ENCODE peak calls at places on chromosomes 6 and 20, in nine cellular contexts. I, K, J, A, H, T, P, V and F are unnamed samples. For H3K9me3, the result is how much of the 10 kb centered on the place peaks cover.

GRCh38 chr6:123803456-123803861 is 206 bp upstream of the NKAIN2 start:
- DNase-seq in I (peak), K (no peak), J (no peak), A (no peak), H (no peak), T (no peak), P (no peak), V (no peak), F (no peak)

GRCh38 chr6:16947461-16948159 is 154.2 kb upstream of the STMND1 start:
- DNase-seq in I (no peak), K (no peak), J (no peak), A (no peak), H (peak), T (no peak), P (no peak), V (no peak), F (no peak)

GRCh38 chr20:63536241-63536977 is 767 bp downstream of the PTK6 start:
- DNase-seq in I (peak), K (no peak), J (peak), A (peak), H (peak), T (no peak), P (no peak), V (peak), F (no peak)

GRCh38 chr20:36150847-36151539 is 3.5 kb upstream of the EPB41L1 start:
- DNase-seq in I (no peak), K (no peak), J (no peak), A (no peak), H (no peak), T (no peak), P (no peak), V (no peak), F (no peak)

GRCh38 chr20:23152308-23152892 is 66.3 kb upstream of the CD93 start:
- DNase-seq in I (no peak), K (no peak), J (no peak), A (peak), H (peak), T (peak), P (no peak), V (peak), F (no peak)

GRCh38 chr6:37493047-37493995 is 6.4 kb downstream of the CCDC167 start:
- DNase-seq in I (no peak), K (no peak), J (no peak), A (peak), H (no peak), T (no peak), P (no peak), V (no peak), F (no peak)

GRCh38 chr20:49323622-49324238 is 45.9 kb upstream of the ZNFX1 start:
- DNase-seq in I (no peak), K (peak), J (no peak), A (no peak), H (peak), T (no peak), P (no peak), V (peak), F (peak)

GRCh38 chr20:13105071-13105470 is 96.3 kb downstream of the SPTLC3 start:
- DNase-seq in I (peak), K (no peak), J (no peak), A (no peak), H (no peak), T (no peak), P (no peak), V (no peak), F (no peak)

GRCh38 chr6:31736768-31737314 is 511 bp upstream of the CLIC1 start:
- DNase-seq in I (peak), K (no peak), J (peak), A (no peak), H (no peak), T (no peak), P (no peak), V (no peak), F (no peak)

GRCh38 chr20:43558412-43559146 is at the start of gene SGK2:
- DNase-seq in I (no peak), K (no peak), J (peak), A (no peak), H (peak), T (no peak), P (no peak), V (peak), F (no peak)

GRCh38 chr6:31586013-31586412 is at the start of gene LST1:
- DNase-seq in I (no peak), K (no peak), J (no peak), A (no peak), H (no peak), T (no peak), P (no peak), V (no peak), F (no peak)

GRCh38 chr6:26003102-26003694 is 40.6 kb downstream of the TRIM38 start:
- DNase-seq in I (no peak), K (peak), J (no peak), A (peak), H (peak), T (peak), P (peak), V (peak), F (peak)

GRCh38 chr6:160015778-160016684 is 47.1 kb downstream of the IGF2R start:
- DNase-seq in I (no peak), K (peak), J (no peak), A (no peak), H (no peak), T (no peak), P (peak), V (peak), F (peak)

GRCh38 chr6:33147807-33148666 is 44.2 kb downstream of the COL11A2 start:
- DNase-seq in I (peak), K (peak), J (no peak), A (no peak), H (peak), T (no peak), P (no peak), V (peak), F (peak)

GRCh38 chr6:108002365-108003221 is 44.6 kb upstream of the SEC63 start:
- DNase-seq in I (no peak), K (no peak), J (no peak), A (peak), H (no peak), T (no peak), P (no peak), V (peak), F (no peak)

GRCh38 chr6:17863971-17864754 is 123.3 kb downstream of the KIF13A start:
- DNase-seq in I (no peak), K (no peak), J (no peak), A (peak), H (peak), T (peak), P (no peak), V (no peak), F (no peak)

GRCh38 chr6:82144852-82145332 is 102.7 kb downstream of the IBTK start:
- DNase-seq in I (no peak), K (no peak), J (no peak), A (peak), H (peak), T (peak), P (no peak), V (peak), F (no peak)

GRCh38 chr6:69181964-69182363 is 546.9 kb downstream of the ADGRB3 start:
- DNase-seq in I (no peak), K (no peak), J (no peak), A (no peak), H (peak), T (no peak), P (no peak), V (no peak), F (no peak)

GRCh38 chr6:34015576-34015975 is 130.3 kb downstream of the GRM4 start:
- DNase-seq in I (peak), K (no peak), J (no peak), A (peak), H (no peak), T (no peak), P (no peak), V (no peak), F (no peak)

GRCh38 chr20:36311854-36312723 is 6.0 kb downstream of the DLGAP4 start:
- DNase-seq in I (no peak), K (no peak), J (peak), A (no peak), H (no peak), T (no peak), P (no peak), V (no peak), F (no peak)

GRCh38 chr20:1263853-1264252 is 2.2 kb upstream of the SNPH start:
- DNase-seq in I (no peak), K (no peak), J (no peak), A (no peak), H (peak), T (no peak), P (no peak), V (no peak), F (no peak)

GRCh38 chr20:59828478-59829414 is 104.7 kb downstream of the SYCP2 start:
- DNase-seq in I (no peak), K (no peak), J (peak), A (no peak), H (no peak), T (no peak), P (no peak), V (no peak), F (no peak)

GRCh38 chr20:58699246-58700107 is 6.9 kb downstream of the NPEPL1 start:
- DNase-seq in I (no peak), K (no peak), J (peak), A (no peak), H (no peak), T (no peak), P (no peak), V (no peak), F (no peak)

GRCh38 chr6:44701038-44701636 is 313.6 kb downstream of the CDC5L start:
- DNase-seq in I (no peak), K (peak), J (no peak), A (no peak), H (no peak), T (no peak), P (no peak), V (peak), F (peak)

GRCh38 chr20:62711703-62712101 is 3.1 kb downstream of the NTSR1 start:
- DNase-seq in I (no peak), K (no peak), J (no peak), A (no peak), H (no peak), T (no peak), P (no peak), V (no peak), F (no peak)

GRCh38 chr6:88183503-88183902 is 17.4 kb upstream of the CNR1 start:
- DNase-seq in I (no peak), K (no peak), J (no peak), A (no peak), H (no peak), T (no peak), P (no peak), V (no peak), F (no peak)
- H3K4me3 ChIP-seq in I (no peak), K (no peak), J (no peak), A (no peak), H (no peak), T (no peak), P (no peak), V (no peak), F (no peak)

DNA sequence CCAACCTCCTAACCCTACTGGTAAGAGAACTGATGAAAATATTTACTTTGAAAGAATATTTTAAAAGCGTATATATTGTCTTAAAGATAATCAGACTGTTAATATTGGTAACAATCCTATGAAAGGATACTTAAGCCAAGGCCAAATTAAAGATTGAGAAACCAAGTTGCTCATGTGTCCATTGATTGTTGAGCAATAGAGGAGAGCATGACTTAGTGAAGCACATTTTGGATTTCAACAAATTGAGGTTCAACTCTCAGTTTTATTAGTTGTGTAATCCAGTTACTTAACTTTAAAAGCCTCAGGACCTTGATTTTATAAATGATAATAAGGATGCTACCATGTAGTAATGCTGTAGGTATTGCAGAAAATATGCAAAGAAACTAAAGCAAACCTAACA is 56.8 kb downstream of the PRL start:
- DNase-seq in I (no peak), K (no peak), J (no peak), A (no peak), H (peak), T (no peak), P (no peak), V (no peak), F (no peak)
- H3K9me3 ChIP-seq in I (under half), K (under half), J (under half), A (under half), H (under half), T (under half), P (under half), V (under half), F (under half)

GRCh38 chr6:152068622-152069261 is 261.3 kb downstream of the ESR1 start:
- DNase-seq in I (no peak), K (no peak), J (no peak), A (no peak), H (no peak), T (no peak), P (no peak), V (peak), F (no peak)

GRCh38 chr6:152071843-152072242 is 264.4 kb downstream of the ESR1 start:
- DNase-seq in I (no peak), K (no peak), J (no peak), A (no peak), H (no peak), T (no peak), P (no peak), V (no peak), F (no peak)

GRCh38 chr6:152071318-152071717 is 263.8 kb downstream of the ESR1 start:
- DNase-seq in I (no peak), K (no peak), J (no peak), A (no peak), H (no peak), T (no peak), P (no peak), V (no peak), F (no peak)

DNA sequence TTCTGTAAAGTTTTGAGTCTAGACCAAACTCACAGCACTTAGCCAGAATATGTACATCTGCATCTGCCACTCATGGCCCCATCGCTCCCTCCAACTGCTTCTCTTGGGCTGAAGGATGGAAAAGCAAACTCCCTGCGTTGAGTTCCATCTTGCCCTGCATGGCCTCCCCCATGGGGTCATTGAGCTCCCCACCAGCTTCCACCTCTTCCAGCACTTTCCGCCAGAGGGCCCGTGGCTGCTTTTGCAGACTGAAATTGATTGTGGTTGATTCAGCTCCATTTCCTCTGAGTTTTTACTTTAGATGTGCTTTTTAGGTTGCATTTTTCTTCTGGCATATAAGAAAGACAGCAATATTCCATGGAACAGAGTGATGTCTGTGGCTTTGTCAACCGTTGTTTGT is 263.1 kb downstream of the ESR1 start:
- DNase-seq in I (no peak), K (no peak), J (no peak), A (no peak), H (no peak), T (no peak), P (no peak), V (no peak), F (no peak)
- H3K27ac ChIP-seq in I (no peak), K (no peak), J (no peak), A (no peak), H (no peak), T (no peak), P (no peak), V (no peak), F (no peak)

GRCh38 chr20:21715193-21715881 is 9.9 kb downstream of the PAX1 start:
- DNase-seq in I (no peak), K (no peak), J (no peak), A (no peak), H (no peak), T (no peak), P (no peak), V (no peak), F (no peak)
- H3K4me3 ChIP-seq in I (no peak), K (no peak), J (no peak), A (no peak), H (no peak), T (no peak), P (no peak), V (no peak), F (no peak)

DNA sequence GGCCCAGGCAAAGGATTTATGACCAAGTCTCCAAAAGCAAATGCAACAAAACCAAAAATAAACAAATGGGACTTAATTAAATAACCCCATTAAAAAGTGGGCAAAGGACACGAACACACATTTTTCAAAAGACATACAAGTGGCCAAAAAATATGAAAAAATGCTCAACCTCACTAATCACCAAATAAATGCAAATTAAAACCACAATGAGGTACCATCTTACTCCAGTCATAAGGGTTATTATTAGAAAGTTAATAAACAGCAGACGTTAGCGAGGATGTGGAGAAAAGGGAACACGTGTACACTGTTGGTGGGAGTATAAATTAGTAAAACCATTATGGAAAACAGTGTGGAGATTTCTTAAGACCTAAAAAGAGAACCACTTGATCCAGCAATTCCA is 71.1 kb downstream of the CEP162 start:
- DNase-seq in I (no peak), K (no peak), J (no peak), A (no peak), H (no peak), T (no peak), P (no peak), V (no peak), F (no peak)
- H3K9me3 ChIP-seq in I (under half), K (under half), J (under half), A (under half), H (under half), T (under half), P (under half), V (under half), F (under half)

DNA sequence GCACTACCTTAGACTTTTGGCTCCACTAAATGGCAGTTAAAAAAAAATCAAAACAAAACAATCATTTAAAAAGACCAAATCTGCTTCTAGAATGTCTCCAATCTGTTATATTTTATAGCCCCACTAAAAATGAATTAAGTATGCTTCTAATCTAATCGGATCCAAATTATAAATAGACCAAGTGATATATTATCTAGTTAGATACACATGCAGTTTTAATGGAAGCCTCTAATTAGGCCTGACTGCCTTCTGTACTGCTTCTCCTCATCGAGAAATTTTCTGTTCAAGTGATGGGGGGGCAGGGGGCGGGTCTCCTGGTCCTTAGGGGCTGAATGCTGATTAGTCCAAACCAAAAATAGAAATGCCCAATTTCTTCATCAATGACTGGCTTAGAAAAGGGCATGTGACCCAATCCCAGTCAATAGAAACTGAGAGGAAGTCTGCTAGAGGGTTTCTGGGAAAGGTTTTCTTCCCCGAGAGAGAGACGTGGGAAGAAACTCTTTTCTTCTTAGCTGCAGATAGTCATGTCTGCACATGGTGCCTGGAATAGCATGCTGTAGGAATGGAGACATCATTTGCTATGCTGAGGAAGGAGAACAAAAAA is 6.9 kb downstream of the SESN1 start:
- DNase-seq in I (no peak), K (no peak), J (no peak), A (no peak), H (no peak), T (no peak), P (no peak), V (no peak), F (no peak)
- H3K27ac ChIP-seq in I (no peak), K (no peak), J (no peak), A (peak), H (no peak), T (peak), P (no peak), V (no peak), F (no peak)

DNA sequence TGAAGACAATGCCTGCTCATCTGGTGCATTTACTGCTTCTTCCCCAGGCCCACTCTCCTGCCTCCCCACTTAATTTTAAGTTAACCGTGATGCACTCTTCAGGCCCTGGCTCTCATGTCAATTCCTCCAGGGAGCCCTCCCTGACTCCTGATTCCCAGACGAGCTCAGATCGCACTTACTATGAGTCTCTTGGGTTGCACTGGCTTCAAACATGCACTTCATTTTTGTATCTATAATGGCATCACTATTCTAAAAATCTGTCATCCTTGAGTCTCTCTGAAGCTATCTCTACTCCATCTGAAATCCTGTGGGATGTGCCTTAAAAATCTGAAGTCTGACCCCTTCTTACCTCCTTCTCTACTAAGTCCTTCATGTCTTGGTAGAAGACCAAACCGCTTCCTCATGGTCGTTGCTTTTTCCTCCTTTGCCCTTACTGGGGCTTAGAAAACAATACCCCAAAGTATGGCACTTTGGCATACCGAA is 24.7 kb downstream of the COX4I2 start:
- DNase-seq in I (no peak), K (no peak), J (no peak), A (no peak), H (no peak), T (no peak), P (no peak), V (no peak), F (no peak)
- H3K4me3 ChIP-seq in I (no peak), K (peak), J (no peak), A (no peak), H (no peak), T (peak), P (no peak), V (no peak), F (peak)

GRCh38 chr6:27406085-27406484 is 17.5 kb downstream of the ZNF391 start:
- DNase-seq in I (no peak), K (no peak), J (no peak), A (no peak), H (no peak), T (no peak), P (no peak), V (no peak), F (no peak)

GRCh38 chr6:27400877-27401642 is 12.5 kb downstream of the ZNF391 start:
- DNase-seq in I (no peak), K (no peak), J (no peak), A (no peak), H (no peak), T (no peak), P (no peak), V (no peak), F (no peak)
- H3K9me3 ChIP-seq in I (under half), K (under half), J (half or more), A (under half), H (under half), T (under half), P (under half), V (under half), F (under half)